ENCODE peak calls at places on chromosomes 16 and 17, in four cellular contexts. H, R, S and K are unnamed samples.

GRCh38 chr17:1186214-1186820 is 6.5 kb upstream of the ABR start:
- DNase-seq in H (peak; percentile 47), R (no peak), S (no peak), K (no peak)

GRCh38 chr16:87186440-87186839 is 130.8 kb downstream of the C16orf95 start:
- DNase-seq in H (no peak), R (no peak), S (no peak), K (no peak)

GRCh38 chr17:44024271-44024663 is 9.5 kb upstream of the TMEM101 start:
- DNase-seq in H (no peak), R (no peak), S (no peak), K (no peak)

GRCh38 chr17:2705888-2706795 is 5.4 kb downstream of the CLUH start:
- DNase-seq in H (no peak), R (no peak), S (peak; percentile 30), K (no peak)

GRCh38 chr17:82754297-82755208 is 2.7 kb downstream of the TBCD start:
- DNase-seq in H (no peak), R (no peak), S (no peak), K (no peak)

GRCh38 chr17:58679263-58680037 is 12.4 kb downstream of the TEX14 start:
- DNase-seq in H (no peak), R (peak; percentile 71), S (no peak), K (no peak)

GRCh38 chr16:30054959-30055553 is 10.5 kb upstream of the ALDOA start:
- DNase-seq in H (no peak), R (peak; percentile 81), S (no peak), K (no peak)

GRCh38 chr17:79917902-79918484 is 78.8 kb upstream of the CBX4 start:
- DNase-seq in H (no peak), R (no peak), S (peak; percentile 14), K (no peak)

GRCh38 chr16:85930321-85930720 is 31.4 kb downstream of the IRF8 start:
- DNase-seq in H (no peak), R (no peak), S (no peak), K (no peak)

GRCh38 chr17:59202320-59202719 is 7.5 kb upstream of the SMG8 start:
- DNase-seq in H (no peak), R (no peak), S (no peak), K (no peak)

GRCh38 chr16:24876231-24876630 is 30.5 kb downstream of the SLC5A11 start:
- DNase-seq in H (no peak), R (no peak), S (no peak), K (no peak)

GRCh38 chr17:60325730-60326524 is 66.0 kb downstream of the USP32 start:
- DNase-seq in H (no peak), R (no peak), S (no peak), K (no peak)

DNA sequence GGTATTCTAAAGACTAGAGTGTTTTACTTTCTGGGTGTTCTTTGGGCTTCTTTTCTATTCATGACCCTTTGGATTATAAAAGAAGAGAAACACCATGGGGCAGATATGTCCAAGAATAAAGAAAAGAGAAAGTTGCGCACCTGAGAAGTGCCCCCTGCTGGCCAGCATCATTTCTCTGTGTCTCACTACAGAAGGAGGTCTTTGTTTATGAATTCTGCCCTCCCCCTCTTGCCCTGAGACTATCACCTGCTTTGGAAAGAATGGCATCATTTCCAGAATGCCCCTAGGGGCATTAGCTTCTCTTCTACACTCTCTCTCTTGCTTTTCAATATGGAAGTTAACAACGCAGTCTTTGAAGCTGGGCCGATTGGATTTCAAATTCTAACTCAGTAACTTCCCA is 45.0 kb downstream of the CDH13 start:
- DNase-seq in H (no peak), R (no peak), S (no peak), K (no peak)
- TF ChIP-seq CTCF in H (peak; percentile 21), R (peak; percentile 32), S (peak; percentile 34), K (no peak)

GRCh38 chr17:15436399-15437369 is 30.7 kb downstream of the CDRT4 start:
- DNase-seq in H (peak; percentile 64), R (peak; percentile 41), S (peak; percentile 85), K (no peak)
- TF ChIP-seq CTCF in H (peak; percentile 11), R (no peak), S (peak; percentile 38), K (peak; percentile 13)

GRCh38 chr17:40452074-40452787 is 9.0 kb downstream of the IGFBP4 start:
- DNase-seq in H (peak; percentile 83), R (no peak), S (peak; percentile 57), K (no peak)

GRCh38 chr17:40451420-40451819 is 8.2 kb downstream of the IGFBP4 start:
- DNase-seq in H (peak; percentile 93), R (no peak), S (peak; percentile 92), K (no peak)

GRCh38 chr17:40448213-40448638 is 5.0 kb downstream of the IGFBP4 start:
- DNase-seq in H (no peak), R (no peak), S (peak; percentile 66), K (no peak)

GRCh38 chr17:40448639-40449261 is 5.5 kb downstream of the IGFBP4 start:
- DNase-seq in H (no peak), R (no peak), S (no peak), K (no peak)

DNA sequence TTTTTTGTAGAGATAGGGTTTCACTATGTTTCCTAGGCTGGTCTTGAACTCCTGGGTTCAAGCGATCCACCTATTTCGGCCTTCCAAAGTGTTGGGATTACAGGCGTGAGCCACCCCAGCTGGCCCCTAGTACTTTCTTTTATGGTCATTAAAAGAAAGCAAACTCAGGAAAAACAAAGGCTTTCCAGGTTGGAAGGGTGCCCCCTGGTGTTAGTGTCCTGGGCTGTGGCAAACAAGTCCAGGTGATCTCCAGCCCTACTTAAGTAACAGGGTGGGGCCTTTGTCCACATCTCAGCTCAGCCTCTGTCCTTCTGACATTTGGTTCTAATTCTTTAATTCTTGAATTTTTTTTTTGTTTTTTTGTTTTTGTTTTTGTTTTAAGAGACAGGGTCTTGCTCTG is 6.9 kb downstream of the IGFBP4 start:
- DNase-seq in H (no peak), R (peak; percentile 81), S (no peak), K (no peak)
- TF ChIP-seq CTCF in H (peak; percentile 54), R (peak; percentile 76), S (peak; percentile 46), K (peak; percentile 52)

GRCh38 chr17:77786740-77787505 is 171.6 kb upstream of the TNRC6C start:
- DNase-seq in H (no peak), R (no peak), S (peak; percentile 20), K (no peak)

GRCh38 chr17:77783991-77784820 is 174.3 kb upstream of the TNRC6C start:
- DNase-seq in H (no peak), R (no peak), S (no peak), K (no peak)

GRCh38 chr17:77786090-77786489 is 172.4 kb upstream of the TNRC6C start:
- DNase-seq in H (no peak), R (no peak), S (no peak), K (no peak)

GRCh38 chr17:77782611-77783010 is 175.9 kb upstream of the TNRC6C start:
- DNase-seq in H (no peak), R (no peak), S (no peak), K (no peak)

DNA sequence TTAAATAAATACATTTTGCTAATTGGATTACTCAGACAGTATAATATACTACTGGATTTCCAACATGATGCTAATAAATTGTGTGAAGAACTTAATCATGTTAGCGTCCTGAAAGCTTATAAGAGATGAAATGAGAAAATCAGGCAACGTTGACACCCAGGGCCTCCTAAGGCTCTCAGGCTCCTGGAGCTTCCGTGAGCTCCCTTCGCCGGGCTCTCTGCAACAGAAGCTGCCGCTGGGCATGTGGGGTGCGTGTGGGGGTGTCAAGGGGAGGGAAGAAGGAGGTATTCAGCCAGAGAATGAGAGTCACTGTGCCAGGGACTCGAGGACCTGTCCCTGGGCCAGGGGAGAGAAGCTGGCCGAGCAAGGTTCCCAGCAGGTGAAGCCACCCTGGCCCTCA is 173.0 kb upstream of the TNRC6C start:
- DNase-seq in H (no peak), R (no peak), S (peak; percentile 3), K (no peak)
- TF ChIP-seq CTCF in H (no peak), R (no peak), S (no peak), K (no peak)

GRCh38 chr16:27699540-27699939 is 149.6 kb downstream of the KATNIP start:
- DNase-seq in H (no peak), R (no peak), S (no peak), K (no peak)
- TF ChIP-seq CTCF in H (no peak), R (no peak), S (no peak), K (no peak)